ENCODE peak calls at places on chromosomes 13 and 19, in five cellular contexts. G, F, B, Z and H are unnamed samples.

GRCh38 chr13:26254583-26255102 is 714 bp downstream of the CDK8 start:
- DNase-seq in G (peak; percentile 69), F (peak; percentile 45), B (peak; percentile 44), Z (peak; percentile 51), H (peak; percentile 66)

GRCh38 chr19:18514800-18515682 is 6.8 kb downstream of the ELL start:
- DNase-seq in G (no peak), F (peak; percentile 77), B (peak; percentile 65), Z (no peak), H (no peak)

GRCh38 chr13:28047784-28048388 is 52.5 kb downstream of the FLT3 start:
- DNase-seq in G (peak; percentile 93), F (no peak), B (no peak), Z (peak; percentile 72), H (no peak)

GRCh38 chr13:59166174-59166573 is 997.6 kb downstream of the DIAPH3 start:
- DNase-seq in G (no peak), F (no peak), B (no peak), Z (no peak), H (no peak)

GRCh38 chr19:58009666-58010301 is 7.2 kb upstream of the ZNF606 start:
- DNase-seq in G (peak; percentile 19), F (peak; percentile 85), B (peak; percentile 90), Z (peak; percentile 50), H (peak; percentile 83)

GRCh38 chr13:29875646-29876045 is 25.2 kb upstream of the UBL3 start:
- DNase-seq in G (no peak), F (no peak), B (no peak), Z (no peak), H (no peak)

GRCh38 chr19:50490411-50490811 is 13.8 kb upstream of the GARIN5A start:
- DNase-seq in G (no peak), F (no peak), B (no peak), Z (no peak), H (no peak)

GRCh38 chr13:73059460-73060250 is 850 bp downstream of the KLF5 start:
- DNase-seq in G (peak; percentile 65), F (peak; percentile 23), B (peak; percentile 30), Z (peak; percentile 69), H (peak; percentile 31)

GRCh38 chr19:14821958-14822357 is 13.0 kb downstream of the OR7A5 start:
- DNase-seq in G (no peak), F (no peak), B (no peak), Z (no peak), H (no peak)

GRCh38 chr19:9945319-9945966 is 9.1 kb upstream of the OLFM2 start:
- DNase-seq in G (no peak), F (peak; percentile 99), B (peak; percentile 89), Z (no peak), H (no peak)

GRCh38 chr19:35788205-35788960 is 13.0 kb downstream of the ARHGAP33 start:
- DNase-seq in G (no peak), F (no peak), B (no peak), Z (no peak), H (no peak)

GRCh38 chr13:41564046-41564445 is 106.7 kb downstream of the RGCC start:
- DNase-seq in G (no peak), F (no peak), B (no peak), Z (no peak), H (no peak)

GRCh38 chr13:28658539-28658795 is 463 bp upstream of the POMP start:
- DNase-seq in G (no peak), F (no peak), B (no peak), Z (no peak), H (no peak)

GRCh38 chr13:109783447-109783814 is 3.0 kb downstream of the IRS2 start:
- DNase-seq in G (no peak), F (no peak), B (no peak), Z (no peak), H (no peak)

GRCh38 chr19:31589109-31589508 is 239.9 kb upstream of the TSHZ3 start:
- DNase-seq in G (no peak), F (no peak), B (no peak), Z (no peak), H (no peak)

GRCh38 chr13:39159393-39159792 is 121.1 kb downstream of the NHLRC3 start:
- DNase-seq in G (no peak), F (no peak), B (no peak), Z (no peak), H (peak; percentile 4)

GRCh38 chr19:49403404-49404187 is 15.5 kb downstream of the KASH5 start:
- DNase-seq in G (peak; percentile 55), F (no peak), B (no peak), Z (no peak), H (peak; percentile 50)

GRCh38 chr13:76894401-76895110 is 8.4 kb upstream of the KCTD12 start:
- DNase-seq in G (no peak), F (no peak), B (no peak), Z (no peak), H (no peak)

GRCh38 chr19:36008336-36008978 is at the start of gene SYNE4:
- DNase-seq in G (no peak), F (no peak), B (no peak), Z (no peak), H (no peak)

GRCh38 chr13:19910336-19911072 is 47.1 kb upstream of the ZMYM5 start:
- DNase-seq in G (peak; percentile 8), F (peak; percentile 72), B (no peak), Z (no peak), H (no peak)

GRCh38 chr13:102571075-102571474 is 25.7 kb upstream of the TPP2 start:
- DNase-seq in G (no peak), F (no peak), B (no peak), Z (no peak), H (no peak)

GRCh38 chr19:1244693-1245451 is 3.3 kb downstream of the ATP5F1D start:
- DNase-seq in G (peak; percentile 32), F (no peak), B (peak; percentile 76), Z (no peak), H (no peak)

GRCh38 chr19:5947435-5947834 is 30.5 kb downstream of the RANBP3 start:
- DNase-seq in G (no peak), F (peak; percentile 83), B (peak; percentile 46), Z (no peak), H (no peak)

GRCh38 chr13:98370806-98371553 is 193.9 kb upstream of the RNF113B start:
- DNase-seq in G (no peak), F (peak; percentile 80), B (peak; percentile 46), Z (no peak), H (no peak)

GRCh38 chr13:30403491-30403890 is 18.8 kb upstream of the UBE2L5 start:
- DNase-seq in G (no peak), F (no peak), B (no peak), Z (no peak), H (no peak)

GRCh38 chr13:106594986-106595385 is 27.0 kb upstream of the ARGLU1 start:
- DNase-seq in G (no peak), F (no peak), B (no peak), Z (no peak), H (no peak)

GRCh38 chr19:18650468-18651001 is 13.7 kb downstream of the KLHL26 start:
- DNase-seq in G (no peak), F (peak; percentile 70), B (peak; percentile 78), Z (no peak), H (no peak)

GRCh38 chr19:2627319-2627829 is 75.1 kb downstream of the GNG7 start:
- DNase-seq in G (peak; percentile 67), F (peak; percentile 99), B (peak; percentile 49), Z (peak; percentile 39), H (peak; percentile 65)

GRCh38 chr19:2623743-2624142 is 78.8 kb downstream of the GNG7 start:
- DNase-seq in G (peak; percentile 55), F (no peak), B (no peak), Z (no peak), H (no peak)

GRCh38 chr19:2627855-2628254 is 74.6 kb downstream of the GNG7 start:
- DNase-seq in G (no peak), F (peak; percentile 75), B (no peak), Z (no peak), H (no peak)

GRCh38 chr19:2625434-2625833 is 77.1 kb downstream of the GNG7 start:
- DNase-seq in G (no peak), F (no peak), B (peak; percentile 43), Z (no peak), H (no peak)

DNA sequence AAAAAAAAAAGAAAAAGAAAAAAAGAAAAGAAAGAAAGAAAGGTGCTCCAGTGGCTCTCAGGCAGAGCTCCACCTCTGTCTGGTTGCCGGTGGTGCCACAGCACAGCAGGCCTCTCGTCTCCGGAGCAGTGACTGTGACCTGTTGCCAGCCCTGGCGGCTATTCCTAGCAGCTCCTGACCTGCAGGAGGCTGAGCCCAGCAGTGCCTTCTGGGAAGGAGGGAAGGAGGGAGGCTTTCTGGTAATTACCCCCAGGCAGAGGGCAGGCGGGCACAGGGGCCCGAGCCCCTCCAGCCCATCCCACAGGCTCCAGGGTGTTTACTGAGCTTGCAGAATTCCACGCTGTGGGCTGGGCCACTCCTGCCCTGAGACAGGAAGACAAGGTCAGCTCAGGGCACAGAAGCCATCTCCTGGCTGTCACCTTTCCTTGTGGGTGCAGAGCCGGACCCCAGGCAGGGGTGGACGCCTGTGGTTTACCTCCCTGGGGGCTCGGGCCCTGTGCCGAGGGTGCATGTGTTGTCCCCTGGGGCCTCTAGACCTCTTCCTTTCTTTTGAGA is 77.9 kb downstream of the GNG7 start:
- DNase-seq in G (peak; percentile 70), F (no peak), B (peak; percentile 64), Z (peak; percentile 64), H (no peak)
- TF ChIP-seq CTCF in G (no peak), F (no peak), B (peak; percentile 8), Z (no peak), H (no peak)

GRCh38 chr19:46471116-46471733 is at the start of gene PNMA8A:
- DNase-seq in G (no peak), F (peak; percentile 74), B (peak; percentile 65), Z (no peak), H (no peak)
- TF ChIP-seq CTCF in G (no peak), F (no peak), B (no peak), Z (no peak), H (no peak)

GRCh38 chr13:47964863-47965262 is 36.2 kb downstream of the SUCLA2 start:
- DNase-seq in G (no peak), F (no peak), B (no peak), Z (no peak), H (no peak)
- TF ChIP-seq CTCF in G (no peak), F (no peak), B (no peak), Z (no peak), H (no peak)

DNA sequence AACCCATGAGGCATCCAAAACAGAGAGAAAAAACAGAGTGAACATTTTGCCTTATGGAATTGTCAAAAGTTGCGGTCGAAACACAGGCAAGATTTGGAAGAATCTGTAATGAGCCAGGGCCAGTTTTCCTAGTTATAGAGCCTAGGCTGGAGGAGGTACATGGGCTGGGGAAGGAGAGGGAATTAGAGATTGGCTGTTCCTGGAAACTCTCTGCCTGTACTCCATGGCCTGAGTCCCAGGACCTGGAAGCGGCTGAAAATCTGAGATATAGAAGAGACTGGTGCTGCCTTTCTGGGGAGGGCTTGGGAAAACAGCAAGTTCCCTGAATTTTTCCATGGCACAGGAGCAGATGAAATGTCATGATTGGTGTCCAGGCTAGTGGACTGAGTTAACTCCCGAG is 122.8 kb upstream of the KLF12 start:
- DNase-seq in G (no peak), F (no peak), B (peak; percentile 23), Z (no peak), H (no peak)
- TF ChIP-seq CTCF in G (no peak), F (no peak), B (no peak), Z (no peak), H (no peak)